ENCODE peak calls at places on chromosomes 6 and 20, in four cellular contexts. M is GM20000, U is neural progenitor cell, P is dorsolateral prefrontal cortex. E is an unnamed sample.

GRCh38 chr6:42390228-42390934 is 61.3 kb downstream of the TRERF1 start:
- DNase-seq in M (peak), U (no peak), P (no peak), E (no peak)

GRCh38 chr20:37378785-37379598 is 33.1 kb downstream of the SRC start:
- DNase-seq in M (no peak), U (no peak), P (no peak), E (no peak)

GRCh38 chr20:55540013-55540412 is 465.3 kb downstream of the CBLN4 start:
- DNase-seq in M (no peak), U (no peak), P (no peak), E (no peak)

GRCh38 chr20:37294262-37294981 is 5.0 kb downstream of the MANBAL start:
- DNase-seq in M (no peak), U (no peak), P (no peak), E (no peak)

GRCh38 chr6:27020553-27020880 is 227.0 kb upstream of the PRSS16 start:
- DNase-seq in M (no peak), U (no peak), P (no peak), E (no peak)

GRCh38 chr6:164322533-164322932 is 908.0 kb downstream of the QKI start:
- DNase-seq in M (no peak), U (no peak), P (no peak), E (no peak)

GRCh38 chr6:166555066-166555465 is 31.4 kb downstream of the RAMACL start:
- DNase-seq in M (no peak), U (no peak), P (no peak), E (no peak)

GRCh38 chr6:110338820-110339470 is 19.2 kb downstream of the METTL24 start:
- DNase-seq in M (no peak), U (no peak), P (no peak), E (no peak)

GRCh38 chr6:19153270-19153980 is 683.7 kb upstream of the ID4 start:
- DNase-seq in M (no peak), U (no peak), P (no peak), E (no peak)

GRCh38 chr6:43301081-43301870 is 3.2 kb downstream of the SLC22A7 start:
- DNase-seq in M (no peak), U (no peak), P (no peak), E (no peak)

GRCh38 chr20:63941282-63942060 is 14.7 kb downstream of the UCKL1 start:
- DNase-seq in M (peak), U (peak), P (no peak), E (no peak)

GRCh38 chr6:33599413-33599911 is 19.4 kb upstream of the BAK1 start:
- DNase-seq in M (no peak), U (no peak), P (no peak), E (no peak)

GRCh38 chr6:133467231-133467981 is 226.2 kb downstream of the EYA4 start:
- DNase-seq in M (no peak), U (no peak), P (no peak), E (no peak)

GRCh38 chr6:4313044-4313686 is 177.8 kb upstream of the ECI2 start:
- DNase-seq in M (no peak), U (peak), P (no peak), E (no peak)

GRCh38 chr6:73523434-73524123 is 2.7 kb upstream of the EEF1A1 start:
- DNase-seq in M (peak), U (no peak), P (no peak), E (no peak)

GRCh38 chr20:23228912-23229311 is 121.7 kb upstream of the NXT1 start:
- DNase-seq in M (no peak), U (no peak), P (peak), E (no peak)

GRCh38 chr6:150037526-150038201 is 12.3 kb upstream of the RAET1L start:
- DNase-seq in M (no peak), U (peak), P (no peak), E (no peak)

GRCh38 chr20:56843817-56844216 is 214.7 kb downstream of the TFAP2C start:
- DNase-seq in M (no peak), U (no peak), P (no peak), E (no peak)
- TF ChIP-seq CTCF in M (no peak), U (peak), P (no peak), E (peak)

GRCh38 chr6:7426447-7427169 is 37.0 kb downstream of the RIOK1 start:
- DNase-seq in M (no peak), U (no peak), P (no peak), E (no peak)

GRCh38 chr6:7424058-7424457 is 34.5 kb downstream of the RIOK1 start:
- DNase-seq in M (no peak), U (no peak), P (no peak), E (no peak)

GRCh38 chr6:7425808-7426190 is 36.2 kb downstream of the RIOK1 start:
- DNase-seq in M (no peak), U (no peak), P (no peak), E (no peak)

GRCh38 chr6:7421066-7421465 is 31.5 kb downstream of the RIOK1 start:
- DNase-seq in M (no peak), U (no peak), P (no peak), E (no peak)

DNA sequence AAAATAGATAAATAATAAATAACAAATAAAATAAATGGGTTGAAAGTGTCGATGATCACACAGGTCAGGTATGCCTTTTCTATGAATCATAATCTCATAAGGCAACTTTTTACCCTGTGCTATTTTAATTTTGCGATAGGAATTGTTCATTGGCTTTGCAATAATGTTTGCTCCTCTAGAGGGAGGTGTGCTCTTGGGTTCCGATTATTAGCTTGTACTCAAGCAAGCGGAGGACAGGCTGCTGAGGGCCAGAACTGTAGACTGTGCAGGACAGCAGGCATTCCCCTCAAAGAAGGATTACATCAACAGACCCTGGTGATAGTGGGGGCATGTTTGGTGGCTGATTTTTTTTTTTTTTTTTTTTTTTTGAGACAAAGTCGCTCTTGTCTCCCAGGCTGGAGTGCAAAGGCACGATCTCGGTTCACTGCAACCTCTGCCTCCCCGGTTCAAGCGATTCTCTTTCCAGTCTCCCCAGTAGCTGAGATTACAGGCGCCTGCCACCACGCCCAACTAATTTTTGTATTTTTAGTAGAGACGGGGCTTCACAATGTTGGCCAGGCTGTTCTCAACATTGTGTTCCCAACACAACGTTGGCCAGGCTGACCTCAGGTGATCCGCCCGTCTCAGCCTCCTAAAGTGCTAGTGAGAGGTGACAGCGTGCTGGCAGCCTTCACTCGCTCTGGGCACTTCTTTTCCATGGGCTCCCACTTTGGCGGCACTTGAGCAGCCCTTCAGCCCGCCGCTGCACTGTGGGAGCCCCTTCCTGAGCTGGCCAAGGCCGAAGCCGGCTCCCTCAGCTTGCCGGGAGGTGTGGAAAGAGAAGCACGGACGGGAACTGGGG is 35.6 kb downstream of the RIOK1 start:
- DNase-seq in M (no peak), U (no peak), P (no peak), E (no peak)
- TF ChIP-seq CTCF in M (no peak), U (peak), P (no peak), E (peak)

GRCh38 chr20:44268802-44269201 is 21.7 kb downstream of the GDAP1L1 start:
- DNase-seq in M (no peak), U (no peak), P (no peak), E (no peak)

GRCh38 chr20:44274303-44275017 is 27.4 kb downstream of the GDAP1L1 start:
- DNase-seq in M (no peak), U (no peak), P (no peak), E (no peak)

GRCh38 chr20:44273231-44274215 is 26.4 kb downstream of the GDAP1L1 start:
- DNase-seq in M (no peak), U (no peak), P (no peak), E (no peak)

GRCh38 chr20:44271915-44272663 is 25.0 kb downstream of the GDAP1L1 start:
- DNase-seq in M (no peak), U (peak), P (no peak), E (no peak)
- TF ChIP-seq CTCF in M (no peak), U (peak), P (no peak), E (peak)

GRCh38 chr20:4470375-4470774 is 251.3 kb upstream of the PRND start:
- DNase-seq in M (no peak), U (no peak), P (no peak), E (no peak)
- TF ChIP-seq CTCF in M (no peak), U (no peak), P (no peak), E (no peak)

DNA sequence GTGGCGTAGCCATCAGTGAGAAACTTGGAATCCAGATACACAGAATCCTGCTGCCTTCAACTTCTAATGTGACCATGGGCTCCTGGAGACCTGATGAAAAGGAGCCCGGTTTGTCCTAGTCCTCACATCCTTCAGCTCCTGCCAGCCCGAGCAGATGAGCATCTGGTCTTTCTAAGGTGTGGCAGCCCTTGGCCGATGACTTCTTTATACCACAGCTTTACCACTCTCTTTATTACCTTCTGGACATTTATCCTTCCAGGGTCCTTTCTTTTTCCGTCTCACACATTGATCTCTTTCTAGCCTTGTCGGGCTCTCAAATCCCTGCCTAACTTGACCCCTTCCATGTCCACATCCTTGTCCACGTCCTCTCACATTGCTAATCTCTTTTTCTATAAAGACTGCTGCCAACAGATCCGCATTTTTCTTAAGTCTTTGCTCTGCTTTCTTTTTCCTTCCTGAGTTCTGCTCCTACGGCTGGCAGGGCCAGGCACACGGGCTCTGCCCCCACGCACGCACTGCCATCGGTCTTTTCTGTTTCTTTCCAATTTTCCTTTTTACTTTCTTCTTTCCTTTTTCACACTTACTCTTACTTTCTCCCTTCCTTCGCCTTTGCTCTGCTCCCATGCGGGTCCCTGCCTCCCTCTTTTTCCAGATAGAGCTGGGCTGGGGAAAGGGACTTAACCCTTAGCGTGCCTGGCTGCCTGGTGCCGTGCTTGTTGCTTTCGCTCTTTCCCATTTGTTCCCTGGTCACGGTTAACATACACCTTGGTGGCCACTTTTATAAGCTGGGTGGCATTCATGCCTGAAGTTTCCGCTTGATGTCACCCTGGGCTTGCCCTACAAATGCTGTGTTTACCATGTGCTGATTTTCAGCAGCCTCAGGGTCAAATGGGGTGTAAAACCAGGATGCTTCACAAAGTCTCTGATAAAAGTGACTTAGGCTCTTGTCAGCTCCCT is 9.4 kb upstream of the GMPR start:
- DNase-seq in M (no peak), U (no peak), P (no peak), E (no peak)
- TF ChIP-seq CTCF in M (no peak), U (no peak), P (no peak), E (no peak)

GRCh38 chr6:105790635-105791034 is 295.5 kb upstream of the PRDM1 start:
- DNase-seq in M (no peak), U (no peak), P (no peak), E (no peak)
- TF ChIP-seq CTCF in M (no peak), U (peak), P (no peak), E (no peak)

E was measured in neural crest cell.